ENCODE peak calls at places on chromosomes 1 and 21, in five cellular contexts. I is astrocyte of the cerebellum, E is body of pancreas, Y is nephron progenitor cell, J is foreskin fibroblast. Q is an unnamed sample.

GRCh38 chr1:15457484-15458027 is 1.0 kb downstream of the CELA2A start:
- DNase-seq in Y (no peak), J (no peak), I (no peak), E (peak; percentile 67), Q (no peak)

GRCh38 chr1:185439727-185440415 is 122.8 kb upstream of the IVNS1ABP start:
- DNase-seq in J (peak; percentile 91), E (no peak), I (no peak), Y (no peak), Q (peak; percentile 77)

GRCh38 chr1:57072775-57073174 is 107.0 kb upstream of the C8B start:
- DNase-seq in Y (no peak), J (no peak), E (no peak), I (no peak), Q (no peak)

GRCh38 chr21:37149411-37149810 is 76.4 kb downstream of the TTC3 start:
- DNase-seq in J (peak; percentile 81), I (no peak), E (no peak), Y (no peak), Q (no peak)

GRCh38 chr1:228743405-228743804 is 8.1 kb downstream of the RHOU start:
- DNase-seq in E (no peak), Y (no peak), J (no peak), I (no peak), Q (no peak)

GRCh38 chr1:40732756-40733301 is 41.3 kb downstream of the NFYC start:
- DNase-seq in Y (no peak), J (no peak), I (no peak), E (no peak), Q (no peak)

GRCh38 chr1:107668762-107669161 is 296.2 kb downstream of the VAV3 start:
- DNase-seq in I (no peak), Y (no peak), E (no peak), J (no peak), Q (no peak)

GRCh38 chr1:18901952-18902522 is 318 bp downstream of the ALDH4A1 start:
- DNase-seq in E (no peak), Y (no peak), I (no peak), J (peak; percentile 35), Q (peak; percentile 27)

GRCh38 chr1:207962716-207963428 is 51.9 kb upstream of the CD34 start:
- DNase-seq in J (peak; percentile 66), I (no peak), E (peak; percentile 60), Y (no peak), Q (peak; percentile 26)

GRCh38 chr1:22255341-22256212 is 112.7 kb upstream of the WNT4 start:
- DNase-seq in Y (no peak), I (no peak), J (no peak), E (no peak), Q (no peak)

GRCh38 chr1:1616045-1616821 is 933 bp downstream of the MIB2 start:
- DNase-seq in I (no peak), J (peak; percentile 75), E (peak; percentile 63), Y (peak; percentile 70), Q (no peak)

GRCh38 chr1:157542676-157543075 is 9.6 kb downstream of the FCRL5 start:
- DNase-seq in I (no peak), J (no peak), E (peak; percentile 52), Y (no peak), Q (no peak)

GRCh38 chr1:16073490-16074104 is at the start of gene FAM131C:
- DNase-seq in I (no peak), Y (peak; percentile 67), E (peak; percentile 55), J (peak; percentile 63), Q (peak; percentile 44)

GRCh38 chr21:31732891-31733520 is 1.1 kb upstream of the SCAF4 start:
- DNase-seq in J (peak; percentile 61), Y (peak; percentile 23), I (no peak), E (peak; percentile 11), Q (peak; percentile 38)

GRCh38 chr1:177723533-177723932 is 246.3 kb downstream of the SEC16B start:
- DNase-seq in I (no peak), J (no peak), Y (no peak), E (no peak), Q (no peak)

GRCh38 chr1:186465956-186466355 is 5.0 kb upstream of the PDC start:
- DNase-seq in E (no peak), I (no peak), Y (no peak), J (no peak), Q (no peak)

GRCh38 chr1:1597275-1597930 is 2.5 kb downstream of the FNDC10 start:
- DNase-seq in Y (no peak), J (peak; percentile 55), E (peak; percentile 47), I (no peak), Q (peak; percentile 52)

GRCh38 chr1:104084380-104084779 is 334.7 kb downstream of the AMY1C start:
- DNase-seq in E (no peak), Y (no peak), I (no peak), J (no peak), Q (no peak)

GRCh38 chr1:208007319-208007937 is 96.5 kb upstream of the CD34 start:
- DNase-seq in J (no peak), I (no peak), E (no peak), Y (no peak), Q (no peak)

GRCh38 chr1:233240367-233240766 is 55.2 kb downstream of the PCNX2 start:
- DNase-seq in J (peak; percentile 75), E (no peak), I (no peak), Y (no peak), Q (no peak)

GRCh38 chr1:244435562-244436205 is 16.0 kb downstream of the ADSS2 start:
- DNase-seq in I (no peak), J (peak; percentile 76), Y (no peak), E (no peak), Q (peak; percentile 59)

GRCh38 chr1:243213045-243213787 is 41.9 kb downstream of the CEP170 start:
- DNase-seq in I (no peak), E (no peak), Y (no peak), J (peak; percentile 70), Q (no peak)

GRCh38 chr1:241086686-241087085 is 270.3 kb downstream of the RGS7 start:
- DNase-seq in J (no peak), E (no peak), I (no peak), Y (no peak), Q (no peak)

GRCh38 chr1:64986903-64987871 is 20.8 kb upstream of the JAK1 start:
- DNase-seq in I (no peak), Y (no peak), E (peak; percentile 41), J (peak; percentile 46), Q (no peak)

GRCh38 chr1:67058761-67059160 is 4.8 kb upstream of the SLC35D1 start:
- DNase-seq in I (no peak), E (no peak), Y (no peak), J (peak; percentile 26), Q (no peak)

GRCh38 chr1:193472838-193473398 is 286.5 kb upstream of the B3GALT2 start:
- DNase-seq in E (no peak), I (no peak), Y (no peak), J (no peak), Q (no peak)

GRCh38 chr1:65235867-65236805 is 73.2 kb upstream of the DNAJC6 start:
- DNase-seq in I (peak; percentile 32), Y (no peak), E (no peak), J (peak; percentile 63), Q (no peak)

GRCh38 chr1:31891280-31891679 is 46.9 kb downstream of the PTP4A2 start:
- DNase-seq in Y (no peak), I (no peak), J (no peak), E (no peak), Q (peak; percentile 71)

GRCh38 chr1:111516008-111516535 is 12.6 kb upstream of the ADORA3 start:
- DNase-seq in I (no peak), Y (no peak), E (peak; percentile 27), J (peak; percentile 69), Q (peak; percentile 82)
- TF ChIP-seq CTCF in I (peak; percentile 28), Y (no peak), E (peak; percentile 22), J (peak; percentile 27), Q (peak; percentile 71)

DNA sequence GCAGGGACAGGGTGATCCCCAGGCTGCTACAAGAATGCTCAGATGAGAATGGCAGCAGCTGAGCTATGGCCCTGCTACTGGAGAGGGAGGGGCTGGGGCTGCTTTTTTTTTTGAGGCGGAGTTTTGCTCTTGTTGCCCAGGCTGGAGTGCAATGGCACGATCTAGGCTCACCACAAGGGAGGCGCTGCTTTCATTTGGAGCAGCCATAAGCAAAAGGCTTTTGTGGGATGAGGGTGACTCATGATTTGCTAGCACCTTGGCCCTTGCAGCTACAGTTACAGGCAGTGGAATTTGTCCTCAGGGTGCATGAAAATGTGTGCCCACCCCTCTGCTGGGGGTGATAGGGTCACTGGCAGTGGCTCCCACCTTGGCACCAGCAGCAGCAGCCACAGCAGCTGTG is 32.4 kb upstream of the CYP4A22 start:
- DNase-seq in Y (no peak), I (no peak), E (no peak), J (no peak), Q (no peak)
- TF ChIP-seq CTCF in Y (no peak), I (no peak), E (no peak), J (no peak), Q (no peak)

GRCh38 chr1:212699104-212699838 is 369 bp downstream of the BATF3 start:
- DNase-seq in I (no peak), Y (peak; percentile 57), J (peak; percentile 80), E (peak; percentile 49), Q (peak; percentile 75)
- TF ChIP-seq CTCF in I (peak; percentile 54), Y (no peak), J (peak; percentile 59), E (peak; percentile 50), Q (peak; percentile 79)

GRCh38 chr1:116847175-116847574 is 62.5 kb upstream of the PTGFRN start:
- DNase-seq in E (no peak), Y (no peak), I (no peak), J (no peak), Q (no peak)

GRCh38 chr1:116847688-116848531 is 61.8 kb upstream of the PTGFRN start:
- DNase-seq in J (peak; percentile 83), E (no peak), Y (no peak), I (no peak), Q (peak; percentile 37)

GRCh38 chr1:116841569-116842364 is 67.9 kb upstream of the PTGFRN start:
- DNase-seq in I (no peak), Y (no peak), E (no peak), J (no peak), Q (no peak)

GRCh38 chr1:116844775-116845174 is 64.9 kb upstream of the PTGFRN start:
- DNase-seq in Y (no peak), E (no peak), J (no peak), I (no peak), Q (no peak)

DNA sequence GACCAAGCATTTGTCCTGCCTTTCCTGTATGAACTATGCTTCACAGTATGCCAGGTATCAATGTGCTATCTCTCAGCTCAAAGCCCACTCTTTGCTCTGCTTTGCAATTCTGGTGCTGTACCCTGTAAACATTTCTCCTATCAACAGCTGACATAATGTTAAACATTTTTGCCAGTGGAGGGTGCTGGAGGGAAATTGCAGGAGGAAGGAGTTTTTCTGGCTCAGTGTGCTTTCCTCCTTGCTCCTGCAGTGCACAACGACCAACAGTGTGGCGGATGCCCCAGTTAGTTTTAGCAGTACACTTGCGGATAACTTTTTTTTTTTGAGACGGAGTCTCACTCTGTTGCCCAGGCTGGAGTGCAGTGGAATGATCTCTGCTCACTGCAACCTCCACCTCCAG is 67.1 kb upstream of the PTGFRN start:
- DNase-seq in I (no peak), E (peak; percentile 21), Y (no peak), J (peak; percentile 27), Q (no peak)
- TF ChIP-seq CTCF in I (peak; percentile 9), E (peak; percentile 33), Y (no peak), J (no peak), Q (no peak)

DNA sequence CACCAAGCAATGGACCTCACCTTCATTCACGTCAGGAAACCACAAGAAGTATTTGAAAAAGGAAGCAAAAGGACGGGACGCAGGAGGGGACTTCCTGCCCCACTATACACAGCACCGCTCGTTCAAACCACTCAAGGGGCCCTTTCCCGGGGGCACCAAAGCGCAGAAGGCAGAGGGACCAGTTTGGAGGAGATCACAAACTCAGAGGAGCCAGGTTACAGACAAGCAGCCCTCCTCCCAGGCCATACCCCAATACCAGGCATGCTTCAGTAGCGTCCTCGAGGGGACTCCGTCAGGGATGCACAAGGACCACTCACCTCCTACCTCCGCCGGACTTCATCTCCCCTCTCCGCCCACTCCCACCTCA is 685 bp downstream of the CRTC2 start:
- DNase-seq in E (no peak), Y (no peak), J (peak; percentile 48), I (no peak), Q (peak; percentile 73)
- TF ChIP-seq CTCF in E (no peak), Y (no peak), J (no peak), I (no peak), Q (no peak)